ENCODE peak calls at places on chromosomes 16 and 17, in five cellular contexts. N, O, R, M and P are unnamed samples.

GRCh38 chr16:12675852-12676251 is 127.8 kb downstream of the CPPED1 start:
- DNase-seq in O (no peak), N (peak; percentile 75), M (no peak), R (no peak), P (no peak)

GRCh38 chr17:44677136-44677535 is 12.4 kb downstream of the CCDC43 start:
- DNase-seq in N (peak; percentile 47), M (no peak), O (no peak), R (no peak), P (no peak)

GRCh38 chr17:50519141-50519834 is 11.0 kb downstream of the MYCBPAP start:
- DNase-seq in M (no peak), R (no peak), O (no peak), N (no peak), P (no peak)

GRCh38 chr17:30928584-30928983 is 6.8 kb downstream of the ADAP2 start:
- DNase-seq in N (no peak), O (no peak), M (no peak), R (no peak), P (no peak)

GRCh38 chr16:24013733-24014645 is 178.2 kb downstream of the PRKCB start:
- DNase-seq in O (peak; percentile 23), R (no peak), N (no peak), M (peak; percentile 31), P (no peak)

GRCh38 chr17:10295728-10296343 is 77.0 kb downstream of the MYH13 start:
- DNase-seq in M (no peak), O (no peak), R (peak; percentile 68), N (peak; percentile 33), P (peak; percentile 31)

GRCh38 chr16:75112281-75113045 is 4.1 kb downstream of the LDHD start:
- DNase-seq in R (no peak), O (no peak), M (no peak), N (no peak), P (no peak)

GRCh38 chr16:87297918-87298631 is 19.1 kb downstream of the C16orf95 start:
- DNase-seq in R (peak; percentile 36), O (peak; percentile 25), M (peak; percentile 13), N (peak; percentile 10), P (no peak)

GRCh38 chr16:48531011-48531962 is 78.7 kb downstream of the N4BP1 start:
- DNase-seq in R (no peak), O (no peak), N (no peak), M (no peak), P (no peak)

GRCh38 chr17:50137050-50137449 is 7.1 kb upstream of the SAMD14 start:
- DNase-seq in N (no peak), O (no peak), M (no peak), R (no peak), P (no peak)

GRCh38 chr17:30219833-30220232 is 15.7 kb downstream of the SLC6A4 start:
- DNase-seq in N (no peak), R (no peak), O (no peak), M (no peak), P (peak; percentile 35)

GRCh38 chr17:72295916-72296315 is 175.1 kb downstream of the SOX9 start:
- DNase-seq in R (no peak), O (no peak), N (peak; percentile 14), M (no peak), P (no peak)

GRCh38 chr16:1639840-1640239 is 27.7 kb downstream of the CRAMP1 start:
- DNase-seq in R (no peak), M (no peak), O (no peak), N (no peak), P (no peak)

GRCh38 chr16:50303605-50304466 is 37.5 kb downstream of the ADCY7 start:
- DNase-seq in M (no peak), R (no peak), N (peak; percentile 70), O (no peak), P (peak; percentile 37)

GRCh38 chr17:8120520-8121443 is 2.5 kb upstream of the ALOXE3 start:
- DNase-seq in R (peak; percentile 64), O (no peak), N (peak; percentile 69), M (peak; percentile 47), P (peak; percentile 59)

GRCh38 chr16:83344014-83344413 is 463.8 kb upstream of the HSBP1 start:
- DNase-seq in O (no peak), N (peak; percentile 89), R (no peak), M (no peak), P (no peak)

GRCh38 chr16:88804173-88804551 is 573 bp downstream of the CDT1 start:
- DNase-seq in R (no peak), N (no peak), O (no peak), M (no peak), P (no peak)

GRCh38 chr16:20911361-20911760 is 10.8 kb downstream of the LYRM1 start:
- DNase-seq in M (no peak), O (no peak), R (no peak), N (peak; percentile 71), P (no peak)

GRCh38 chr17:7687072-7687907 is at the start of gene TP53:
- DNase-seq in M (peak; percentile 81), R (peak; percentile 93), O (peak; percentile 77), N (peak; percentile 90), P (peak; percentile 92)